ENCODE peak calls at places on chromosome 13, in ten cellular contexts. Q is mesenchymal stem cell; E is epithelial cell of esophagus; G is stimulated activated CD8-positive, alpha-beta memory T cell treated with anti-CD3 and anti-CD28 coated beads, Interleukin-7, amount 100 ng/mL, for 48 hours; W is CD8-positive, alpha-beta T cell; O is NCI-H748 treated with DMSO at 0.1 percent for 48 hours; A is non-pigmented ciliary epithelial cell; S is NCI-H187 treated with DMSO at 0.1 percent for 48 hours; M is SHP77; I is stimulated activated CD4-positive, alpha-beta T cell treated with anti-CD3 and anti-CD28 coated beads, Interleukin-4, amount 100 ng/mL, for 24 hours. Y is an unnamed sample.
A peak's percentile ranks its signal among the peaks of the same experiment; 100 is the strongest.

GRCh38 chr13:97119899-97120745 is 102.0 kb upstream of the MBNL2 start:
- DNase-seq in A (no peak), G (no peak), Q (peak; percentile 40), M (no peak), I (no peak), S (no peak), W (no peak), E (peak; percentile 77), O (no peak), Y (no peak)

GRCh38 chr13:24842533-24843278 is 78.7 kb downstream of the RNF17 start:
- DNase-seq in M (no peak), S (no peak), G (no peak), A (no peak), Q (peak; percentile 45), W (no peak), I (no peak), E (peak; percentile 67), O (no peak), Y (no peak)

GRCh38 chr13:24192036-24192810 is 31.7 kb downstream of the SPATA13 start:
- DNase-seq in G (no peak), Q (no peak), O (no peak), S (no peak), W (no peak), E (peak; percentile 3), A (no peak), M (no peak), I (no peak), Y (no peak)

GRCh38 chr13:38566526-38566925 is 120.4 kb upstream of the FREM2 start:
- DNase-seq in W (no peak), I (no peak), Q (no peak), A (no peak), S (no peak), M (peak; percentile 32), O (peak; percentile 94), E (no peak), G (no peak), Y (no peak)

GRCh38 chr13:103528437-103528836 is 462.2 kb upstream of the SLC10A2 start:
- DNase-seq in I (no peak), A (no peak), G (no peak), W (no peak), E (no peak), O (no peak), Q (no peak), M (no peak), S (no peak), Y (no peak)

GRCh38 chr13:34372581-34372980 is 554.6 kb downstream of the RFC3 start:
- DNase-seq in A (no peak), O (no peak), I (no peak), M (no peak), S (no peak), W (no peak), Q (no peak), G (no peak), E (no peak), Y (no peak)

GRCh38 chr13:40058757-40059236 is 403.3 kb downstream of the COG6 start:
- DNase-seq in Q (peak; percentile 9), A (no peak), E (peak; percentile 20), I (no peak), M (no peak), O (no peak), G (no peak), S (no peak), W (no peak), Y (no peak)

GRCh38 chr13:51681037-51681678 is 96.9 kb downstream of the WDFY2 start:
- DNase-seq in A (peak; percentile 62), M (no peak), E (peak; percentile 89), Q (peak; percentile 72), S (no peak), G (no peak), O (no peak), I (no peak), W (no peak), Y (no peak)

GRCh38 chr13:106619688-106620555 is 52.0 kb upstream of the ARGLU1 start:
- DNase-seq in M (peak; percentile 78), O (peak; percentile 49), E (peak; percentile 69), W (peak; percentile 19), I (peak; percentile 15), Q (peak; percentile 62), A (no peak), S (peak; percentile 41), G (no peak), Y (peak; percentile 48)

GRCh38 chr13:20702945-20703784 is at the start of gene IL17D:
- DNase-seq in I (peak; percentile 26), G (no peak), S (no peak), O (peak; percentile 66), W (peak; percentile 40), Q (peak; percentile 33), A (no peak), M (no peak), E (no peak), Y (peak; percentile 37)

GRCh38 chr13:63112799-63113395 is 1697.2 kb upstream of the PCDH20 start:
- DNase-seq in S (no peak), M (no peak), W (no peak), I (no peak), Q (no peak), E (no peak), G (no peak), A (no peak), O (no peak), Y (no peak)

GRCh38 chr13:75076476-75076875 is 405.5 kb downstream of the TBC1D4 start:
- DNase-seq in E (no peak), O (no peak), I (no peak), W (no peak), M (no peak), A (no peak), Q (no peak), S (no peak), G (no peak), Y (no peak)

GRCh38 chr13:42239644-42240043 is 32.3 kb upstream of the AKAP11 start:
- DNase-seq in A (no peak), Q (peak; percentile 15), O (no peak), G (no peak), M (no peak), W (no peak), I (no peak), S (no peak), E (peak; percentile 32), Y (no peak)

GRCh38 chr13:42330991-42331390 is 59.0 kb downstream of the AKAP11 start:
- DNase-seq in A (no peak), E (peak; percentile 33), O (no peak), W (no peak), G (no peak), Q (no peak), M (no peak), S (no peak), I (no peak), Y (no peak)

GRCh38 chr13:75136151-75136550 is 345.8 kb downstream of the TBC1D4 start:
- DNase-seq in I (no peak), O (no peak), M (no peak), A (no peak), Q (no peak), G (no peak), E (no peak), W (no peak), S (no peak), Y (no peak)

GRCh38 chr13:100611678-100612492 is 23.3 kb upstream of the GGACT start:
- DNase-seq in M (no peak), E (peak; percentile 76), A (no peak), Q (no peak), S (no peak), W (peak; percentile 20), I (no peak), G (no peak), O (no peak), Y (peak; percentile 78)

GRCh38 chr13:25281193-25281936 is 5.9 kb downstream of the MTMR6 start:
- DNase-seq in M (no peak), O (no peak), E (no peak), Q (peak; percentile 43), G (no peak), S (no peak), A (no peak), I (peak; percentile 30), W (no peak), Y (no peak)

GRCh38 chr13:32165791-32166190 is 134.2 kb downstream of the FRY start:
- DNase-seq in A (no peak), W (no peak), E (peak; percentile 70), Q (no peak), G (no peak), I (no peak), M (no peak), O (no peak), S (no peak), Y (no peak)

GRCh38 chr13:112453874-112454647 is 77.9 kb downstream of the SPACA7 start:
- DNase-seq in A (no peak), I (no peak), Q (no peak), S (no peak), G (no peak), E (no peak), O (no peak), W (no peak), M (no peak), Y (no peak)